ENCODE peak calls at places on chromosomes 12 and 14, in four cellular contexts. U, A, R and X are unnamed samples.

GRCh38 chr12:121748571-121749265 is 36.2 kb downstream of the TMEM120B start:
- DNase-seq in U (no peak), A (no peak), R (no peak), X (no peak)

GRCh38 chr12:55548756-55549155 is 646 bp upstream of the OR6C4 start:
- DNase-seq in U (no peak), A (no peak), R (no peak), X (no peak)

GRCh38 chr14:103563089-103563620 is 395 bp downstream of the COA8 start:
- DNase-seq in U (no peak), A (peak; percentile 70), R (no peak), X (no peak)

GRCh38 chr12:90589966-90590365 is 365.0 kb downstream of the CCER1 start:
- DNase-seq in U (no peak), A (no peak), R (no peak), X (no peak)

GRCh38 chr12:103197725-103198388 is 240.4 kb downstream of the ASCL1 start:
- DNase-seq in U (no peak), A (no peak), R (no peak), X (no peak)

GRCh38 chr12:49627752-49628360 is 4.5 kb downstream of the PRPF40B start:
- DNase-seq in U (no peak), A (no peak), R (no peak), X (no peak)

GRCh38 chr12:120247621-120248030 is 17.9 kb downstream of the PXN start:
- DNase-seq in U (no peak), A (peak; percentile 67), R (no peak), X (no peak)

GRCh38 chr12:132318135-132318534 is 11.3 kb downstream of the GALNT9 start:
- DNase-seq in U (peak; percentile 8), A (no peak), R (peak; percentile 31), X (no peak)

GRCh38 chr12:82660541-82661325 is 26.0 kb upstream of the TMTC2 start:
- DNase-seq in U (no peak), A (no peak), R (no peak), X (no peak)

GRCh38 chr12:92945659-92946220 is 16.6 kb upstream of the EEA1 start:
- DNase-seq in U (no peak), A (no peak), R (no peak), X (no peak)

GRCh38 chr12:50506753-50507473 is 2.1 kb downstream of the DIP2B start:
- DNase-seq in U (no peak), A (no peak), R (no peak), X (no peak)

GRCh38 chr12:62123721-62124203 is 136.4 kb upstream of the USP15 start:
- DNase-seq in U (peak; percentile 44), A (no peak), R (no peak), X (peak; percentile 63)

GRCh38 chr14:90693413-90693812 is 122.8 kb downstream of the TTC7B start:
- DNase-seq in U (no peak), A (peak; percentile 91), R (no peak), X (no peak)

GRCh38 chr14:24195186-24196070 is at the start of gene TM9SF1:
- DNase-seq in U (peak; percentile 93), A (peak; percentile 82), R (peak; percentile 95), X (peak; percentile 85)

GRCh38 chr12:5498806-5499205 is 66.9 kb downstream of the NTF3 start:
- DNase-seq in U (no peak), A (no peak), R (no peak), X (no peak)

GRCh38 chr12:6925543-6926279 is 2.0 kb upstream of the ATN1 start:
- DNase-seq in U (peak; percentile 81), A (peak; percentile 70), R (peak; percentile 91), X (peak; percentile 92)

GRCh38 chr14:54322668-54323380 is 74.0 kb upstream of the CDKN3 start:
- DNase-seq in U (no peak), A (no peak), R (peak; percentile 69), X (no peak)

GRCh38 chr12:62520361-62520760 is 53.7 kb downstream of the MON2 start:
- DNase-seq in U (no peak), A (no peak), R (no peak), X (no peak)

GRCh38 chr14:61923348-61923747 is 161.1 kb downstream of the SNAPC1 start:
- DNase-seq in U (no peak), A (no peak), R (no peak), X (no peak)

GRCh38 chr12:125683748-125684381 is 618.6 kb downstream of the AACS start:
- DNase-seq in U (no peak), A (no peak), R (peak; percentile 73), X (no peak)

GRCh38 chr12:26870491-26871419 is 37.8 kb upstream of the ITPR2 start:
- DNase-seq in U (no peak), A (no peak), R (peak; percentile 57), X (no peak)

GRCh38 chr12:53224268-53224896 is 7.6 kb downstream of the RARG start:
- DNase-seq in U (peak; percentile 26), A (no peak), R (no peak), X (peak; percentile 59)

GRCh38 chr12:106233011-106233410 is 14.8 kb downstream of the CKAP4 start:
- DNase-seq in U (no peak), A (no peak), R (no peak), X (no peak)

GRCh38 chr14:61308198-61308597 is 13.2 kb upstream of the PRKCH start:
- DNase-seq in U (no peak), A (no peak), R (no peak), X (no peak)

GRCh38 chr14:65408113-65408512 is 4.4 kb upstream of the FUT8 start:
- DNase-seq in U (no peak), A (no peak), R (no peak), X (no peak)

GRCh38 chr12:109310247-109311125 is 1.4 kb upstream of the FOXN4 start:
- DNase-seq in U (no peak), A (no peak), R (no peak), X (no peak)

GRCh38 chr12:98736352-98737326 is 91.5 kb downstream of the APAF1 start:
- DNase-seq in U (no peak), A (no peak), R (no peak), X (no peak)

GRCh38 chr14:50823051-50823762 is 7.8 kb downstream of the NIN start:
- DNase-seq in U (no peak), A (peak; percentile 38), R (peak; percentile 54), X (no peak)

GRCh38 chr14:46290706-46291105 is 360.9 kb downstream of the RPL10L start:
- DNase-seq in U (no peak), A (no peak), R (no peak), X (no peak)

GRCh38 chr12:38904932-38905479 is 385 bp downstream of the CPNE8 start:
- DNase-seq in U (peak; percentile 95), A (peak; percentile 79), R (peak; percentile 94), X (peak; percentile 94)

GRCh38 chr14:74879427-74880180 is 2.1 kb upstream of the DLST start:
- DNase-seq in U (no peak), A (no peak), R (no peak), X (no peak)
- H3K4me3 ChIP-seq in U (no peak overlapping the region), A (no peak overlapping the region), R (no peak overlapping the region), X (no peak overlapping the region)

GRCh38 chr14:98647754-98648153 is 624.2 kb downstream of the BCL11B start:
- DNase-seq in U (no peak), A (no peak), R (no peak), X (no peak)
- H3K9me3 ChIP-seq in U (no peaks in the 10 kb centered on the region), A (no peaks in the 10 kb centered on the region), R (no peaks in the 10 kb centered on the region), X (no peaks in the 10 kb centered on the region)

DNA sequence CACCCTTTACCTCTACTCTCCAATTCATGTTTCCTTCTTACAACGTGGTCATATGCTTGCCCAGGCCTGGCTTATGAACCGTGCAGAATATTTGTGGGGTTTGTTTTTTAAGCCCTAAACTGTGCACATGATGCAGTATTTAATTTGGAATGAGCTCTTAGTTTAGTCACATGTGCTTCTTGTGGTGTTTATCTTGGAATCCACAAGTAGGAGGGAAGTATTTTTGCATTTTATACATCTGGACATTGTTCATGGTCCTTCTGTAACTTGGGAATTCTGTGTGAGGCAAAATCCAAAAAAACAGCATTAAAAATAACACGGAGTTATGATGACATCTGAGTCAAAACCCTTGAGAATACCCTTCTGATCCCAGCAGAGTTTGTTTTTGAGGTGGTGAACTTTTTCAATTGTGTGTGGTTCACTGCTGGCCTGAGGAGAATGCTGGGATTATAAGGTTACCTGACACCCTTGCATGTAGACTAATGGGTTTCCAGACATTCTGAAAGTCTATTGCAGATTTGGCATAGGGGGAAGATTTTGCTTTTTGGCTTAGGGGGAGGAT is 121.4 kb downstream of the RAD51B start:
- DNase-seq in U (no peak), A (no peak), R (no peak), X (peak; percentile 33)
- H3K4me3 ChIP-seq in U (no peak overlapping the region), A (no peak overlapping the region), R (no peak overlapping the region), X (no peak overlapping the region)

GRCh38 chr12:12200363-12200762 is 66.5 kb downstream of the LRP6 start:
- DNase-seq in U (no peak), A (no peak), R (no peak), X (no peak)

GRCh38 chr12:12195516-12195915 is 71.3 kb downstream of the LRP6 start:
- DNase-seq in U (no peak), A (no peak), R (no peak), X (no peak)

GRCh38 chr12:12201274-12201758 is 65.5 kb downstream of the LRP6 start:
- DNase-seq in U (no peak), A (peak; percentile 81), R (no peak), X (no peak)

GRCh38 chr12:12197128-12197527 is 69.7 kb downstream of the LRP6 start:
- DNase-seq in U (no peak), A (no peak), R (no peak), X (no peak)

DNA sequence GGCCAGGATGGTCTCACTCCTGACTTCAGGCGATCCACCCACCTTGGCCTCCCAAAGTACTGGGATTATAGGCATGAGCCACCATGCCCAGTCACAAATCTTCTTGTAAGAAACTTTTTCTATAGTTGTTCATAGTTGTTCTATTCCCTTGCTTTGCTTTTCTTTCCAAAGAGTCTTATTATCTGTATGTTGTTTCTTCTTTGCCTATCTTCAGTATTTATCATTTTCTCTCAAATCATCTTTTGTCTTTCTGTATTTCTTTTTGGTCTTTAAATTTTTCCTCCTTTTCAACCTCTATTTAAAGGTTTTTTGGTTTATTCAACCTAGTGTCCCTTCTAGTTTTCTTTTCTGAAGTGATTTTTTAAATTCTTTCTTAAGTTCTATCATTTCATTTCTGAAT is 68.7 kb downstream of the LRP6 start:
- DNase-seq in U (no peak), A (no peak), R (no peak), X (no peak)
- H3K9me3 ChIP-seq in U (no peaks in the 10 kb centered on the region), A (no peaks in the 10 kb centered on the region), R (no peaks in the 10 kb centered on the region), X (no peaks in the 10 kb centered on the region)

DNA sequence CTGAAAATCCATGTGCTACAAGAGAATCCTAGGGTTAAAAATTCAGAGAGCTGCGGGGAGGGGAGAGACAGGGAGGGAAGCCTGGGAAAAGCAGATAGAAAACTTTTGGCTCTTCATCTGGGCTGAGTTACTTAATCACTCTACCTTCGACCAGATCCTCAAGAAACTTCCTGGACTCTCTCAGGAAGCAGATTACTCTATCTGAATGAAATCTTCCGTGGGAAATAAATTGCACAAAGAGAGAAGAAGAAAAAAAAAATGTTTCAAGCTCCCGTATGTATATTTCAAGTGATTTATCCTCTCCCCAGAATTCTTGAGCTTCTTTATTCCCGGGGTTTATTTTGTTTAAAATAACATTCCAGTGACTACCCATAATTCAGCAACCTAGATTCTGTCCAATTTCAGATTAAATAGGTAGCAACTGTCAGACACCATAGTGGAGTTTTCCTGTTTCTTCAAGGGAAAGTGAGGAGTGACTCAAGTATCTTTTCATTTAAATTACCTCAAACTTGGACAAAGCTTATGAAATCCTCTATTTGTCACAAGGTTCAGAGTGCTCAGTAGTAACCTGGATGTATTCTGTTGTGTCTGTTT is 163.7 kb downstream of the MYRFL start:
- DNase-seq in U (no peak), A (no peak), R (no peak), X (no peak)
- H3K4me3 ChIP-seq in U (no peak overlapping the region), A (no peak overlapping the region), R (peak overlapping the region; percentile 27), X (peak overlapping the region; percentile 14)

GRCh38 chr12:32104572-32105355 is 1.9 kb upstream of the BICD1 start:
- DNase-seq in U (no peak), A (no peak), R (no peak), X (no peak)
- H3K9me3 ChIP-seq in U (no peaks in the 10 kb centered on the region), A (no peaks in the 10 kb centered on the region), R (no peaks in the 10 kb centered on the region), X (no peaks in the 10 kb centered on the region)